ENCODE peak calls at places on chromosomes 5 and 9, in five cellular contexts. D is ovary; H is lower leg skin; G is AG04450; E is effector memory CD8-positive, alpha-beta T cell. A is an unnamed sample.

GRCh38 chr5:138890686-138891085 is 15.6 kb upstream of the LRRTM2 start:
- DNase-seq in D (no peak), H (no peak), G (no peak), E (no peak), A (no peak)

GRCh38 chr5:89871906-89872305 is 537.6 kb downstream of the CETN3 start:
- DNase-seq in D (no peak), H (no peak), G (no peak), E (no peak), A (no peak)

GRCh38 chr5:82278711-82279370 is 687 bp upstream of the RPS23 start:
- DNase-seq in D (peak; percentile 29), H (no peak), G (no peak), E (no peak), A (no peak)

GRCh38 chr9:88874391-88874790 is 116.9 kb upstream of the S1PR3 start:
- DNase-seq in D (no peak), H (no peak), G (no peak), E (no peak), A (no peak)

GRCh38 chr9:114953917-114954316 is 23.5 kb upstream of the TNFSF8 start:
- DNase-seq in D (no peak), H (peak; percentile 81), G (peak; percentile 39), E (no peak), A (no peak)

GRCh38 chr9:128920381-128921058 is at the start of gene PHYHD1:
- DNase-seq in D (peak; percentile 66), H (no peak), G (no peak), E (no peak), A (peak; percentile 70)

GRCh38 chr5:104598285-104598684 is 1035.7 kb upstream of the NUDT12 start:
- DNase-seq in D (no peak), H (no peak), G (no peak), E (no peak), A (no peak)

GRCh38 chr5:150112211-150113046 is 26.1 kb upstream of the CSF1R start:
- DNase-seq in D (peak; percentile 64), H (peak; percentile 58), G (peak; percentile 32), E (no peak), A (no peak)

GRCh38 chr9:13804532-13804931 is 509.4 kb downstream of the NFIB start:
- DNase-seq in D (no peak), H (no peak), G (no peak), E (no peak), A (no peak)

GRCh38 chr5:37786855-37787254 is 53.0 kb downstream of the GDNF start:
- DNase-seq in D (no peak), H (no peak), G (no peak), E (no peak), A (no peak)

GRCh38 chr5:159440235-159440634 is 109.9 kb upstream of the IL12B start:
- DNase-seq in D (no peak), H (no peak), G (no peak), E (no peak), A (no peak)

GRCh38 chr9:20209421-20210340 is 412.6 kb downstream of the MLLT3 start:
- DNase-seq in D (no peak), H (no peak), G (no peak), E (no peak), A (no peak)

GRCh38 chr5:177303121-177303924 is at the start of the genes PRELID1 and RAB24:
- DNase-seq in D (peak; percentile 88), H (peak; percentile 86), G (peak; percentile 46), E (peak; percentile 87), A (peak; percentile 91)

GRCh38 chr5:135324897-135325650 is 74.0 kb downstream of the MACROH2A1 start:
- DNase-seq in D (no peak), H (no peak), G (no peak), E (no peak), A (no peak)

GRCh38 chr9:136346927-136347465 is 16.5 kb downstream of the DNLZ start:
- DNase-seq in D (no peak), H (no peak), G (no peak), E (no peak), A (no peak)

GRCh38 chr5:1380011-1380817 is 35.3 kb upstream of the CLPTM1L start:
- DNase-seq in D (no peak), H (no peak), G (no peak), E (peak; percentile 58), A (no peak)

GRCh38 chr9:16509946-16510504 is 360.4 kb downstream of the BNC2 start:
- DNase-seq in D (no peak), H (no peak), G (no peak), E (no peak), A (no peak)

GRCh38 chr5:139863361-139863760 is 67.8 kb downstream of the PSD2 start:
- DNase-seq in D (peak; percentile 88), H (no peak), G (no peak), E (no peak), A (peak; percentile 61)

GRCh38 chr5:36894950-36895349 is 18.4 kb downstream of the NIPBL start:
- DNase-seq in D (no peak), H (no peak), G (no peak), E (no peak), A (no peak)

GRCh38 chr9:120877276-120878034 is 467 bp upstream of the PHF19 start:
- DNase-seq in D (peak; percentile 83), H (no peak), G (no peak), E (peak; percentile 36), A (peak; percentile 38)

GRCh38 chr9:126453156-126453963 is 126.7 kb downstream of the MVB12B start:
- DNase-seq in D (no peak), H (no peak), G (no peak), E (no peak), A (no peak)

GRCh38 chr5:2466966-2467365 is 284.5 kb downstream of the IRX2 start:
- DNase-seq in D (no peak), H (no peak), G (no peak), E (no peak), A (no peak)

GRCh38 chr5:62506659-62507460 is 71.8 kb upstream of the LRRC70 start:
- DNase-seq in D (no peak), H (no peak), G (no peak), E (no peak), A (no peak)

A was measured in hypothalamus.